ENCODE peak calls at places on chromosomes 2 and 18, in four cellular contexts. One of them, this sample, is unnamed.

GRCh38 chr2:224417361-224417729 is 15.4 kb upstream of the FAM124B start:
- DNase-seq in K562: no peak
- DNase-seq in HepG2: peak; percentile 15
- DNase-seq in HCT116: no peak
- DNase-seq in this sample: no peak

GRCh38 chr2:39216495-39217191 is 27.1 kb downstream of the CDKL4 start:
- DNase-seq in K562: no peak
- DNase-seq in HepG2: peak; percentile 78
- DNase-seq in HCT116: no peak
- DNase-seq in this sample: no peak

GRCh38 chr2:102661846-102662245 is 42.5 kb downstream of the SLC9A2 start:
- DNase-seq in K562: no peak
- DNase-seq in HepG2: no peak
- DNase-seq in HCT116: no peak
- DNase-seq in this sample: no peak

GRCh38 chr2:37631698-37632097 is 39.7 kb downstream of the CDC42EP3 start:
- DNase-seq in K562: no peak
- DNase-seq in HepG2: no peak
- DNase-seq in HCT116: no peak
- DNase-seq in this sample: no peak

GRCh38 chr18:79069792-79070151 is 578 bp downstream of the ATP9B start:
- DNase-seq in K562: no peak
- DNase-seq in HepG2: no peak
- DNase-seq in HCT116: no peak
- DNase-seq in this sample: no peak

GRCh38 chr2:222920657-222921186 is 59.9 kb downstream of the ACSL3 start:
- DNase-seq in K562: no peak
- DNase-seq in HepG2: no peak
- DNase-seq in HCT116: no peak
- DNase-seq in this sample: no peak

GRCh38 chr2:204681412-204681811 is 136.1 kb downstream of the PARD3B start:
- DNase-seq in K562: no peak
- DNase-seq in HepG2: no peak
- DNase-seq in HCT116: no peak
- DNase-seq in this sample: no peak

GRCh38 chr2:134120718-134121630 is 132.9 kb upstream of the MGAT5 start:
- DNase-seq in K562: peak; percentile 55
- DNase-seq in HepG2: no peak
- DNase-seq in HCT116: no peak
- DNase-seq in this sample: no peak

GRCh38 chr2:54954158-54954557 is 96.1 kb downstream of the RTN4 start:
- DNase-seq in K562: no peak
- DNase-seq in HepG2: no peak
- DNase-seq in HCT116: no peak
- DNase-seq in this sample: no peak

GRCh38 chr2:44686561-44686960 is 254.9 kb upstream of the SIX3 start:
- DNase-seq in K562: no peak
- DNase-seq in HepG2: no peak
- DNase-seq in HCT116: peak; percentile 3
- DNase-seq in this sample: no peak

GRCh38 chr2:8624855-8625398 is 56.9 kb upstream of the ID2 start:
- DNase-seq in K562: no peak
- DNase-seq in HepG2: peak; percentile 82
- DNase-seq in HCT116: no peak
- DNase-seq in this sample: no peak

GRCh38 chr2:238370482-238371372 is 50.4 kb downstream of the TRAF3IP1 start:
- DNase-seq in K562: peak; percentile 78
- DNase-seq in HepG2: peak; percentile 76
- DNase-seq in HCT116: peak; percentile 36
- DNase-seq in this sample: peak; percentile 56

GRCh38 chr2:168431301-168432024 is 24.6 kb upstream of the CERS6 start:
- DNase-seq in K562: no peak
- DNase-seq in HepG2: no peak
- DNase-seq in HCT116: no peak
- DNase-seq in this sample: no peak

GRCh38 chr2:168432100-168432499 is 24.0 kb upstream of the CERS6 start:
- DNase-seq in K562: no peak
- DNase-seq in HepG2: no peak
- DNase-seq in HCT116: no peak
- DNase-seq in this sample: no peak

GRCh38 chr2:168430431-168430830 is 25.6 kb upstream of the CERS6 start:
- DNase-seq in K562: no peak
- DNase-seq in HepG2: no peak
- DNase-seq in HCT116: no peak
- DNase-seq in this sample: no peak

GRCh38 chr2:168434164-168434563 is 21.9 kb upstream of the CERS6 start:
- DNase-seq in K562: peak; percentile 63
- DNase-seq in HepG2: no peak
- DNase-seq in HCT116: no peak
- DNase-seq in this sample: no peak

GRCh38 chr2:168432565-168433186 is 23.4 kb upstream of the CERS6 start:
- DNase-seq in K562: no peak
- DNase-seq in HepG2: no peak
- DNase-seq in HCT116: no peak
- DNase-seq in this sample: no peak
- TF ChIP-seq TCF7L2 in K562: no peak
- TF ChIP-seq TCF7L2 in HepG2: no peak
- TF ChIP-seq TCF7L2 in HCT116: no peak
- TF ChIP-seq TCF7L2 in this sample: no peak

GRCh38 chr2:205683179-205683978 is 1.1 kb downstream of the NRP2 start:
- DNase-seq in K562: no peak
- DNase-seq in HepG2: no peak
- DNase-seq in HCT116: no peak
- DNase-seq in this sample: no peak
- TF ChIP-seq TCF7L2 in K562: no peak
- TF ChIP-seq TCF7L2 in HepG2: no peak
- TF ChIP-seq TCF7L2 in HCT116: no peak
- TF ChIP-seq TCF7L2 in this sample: no peak

GRCh38 chr2:58046585-58047372 is at the start of gene VRK2:
- DNase-seq in K562: peak; percentile 94
- DNase-seq in HepG2: peak; percentile 91
- DNase-seq in HCT116: peak; percentile 90
- DNase-seq in this sample: peak; percentile 69
- TF ChIP-seq TCF7L2 in K562: no peak
- TF ChIP-seq TCF7L2 in HepG2: no peak
- TF ChIP-seq TCF7L2 in HCT116: peak; percentile 85
- TF ChIP-seq TCF7L2 in this sample: peak; percentile 48

GRCh38 chr2:26977012-26977411 is 6.6 kb downstream of the MAPRE3 start:
- DNase-seq in K562: no peak
- DNase-seq in HepG2: no peak
- DNase-seq in HCT116: no peak
- DNase-seq in this sample: no peak

GRCh38 chr2:26980971-26981370 is 10.5 kb downstream of the MAPRE3 start:
- DNase-seq in K562: no peak
- DNase-seq in HepG2: no peak
- DNase-seq in HCT116: no peak
- DNase-seq in this sample: no peak

GRCh38 chr2:26978061-26978596 is 7.7 kb downstream of the MAPRE3 start:
- DNase-seq in K562: peak; percentile 87
- DNase-seq in HepG2: no peak
- DNase-seq in HCT116: no peak
- DNase-seq in this sample: no peak

GRCh38 chr2:26982102-26982742 is 11.8 kb downstream of the MAPRE3 start:
- DNase-seq in K562: peak; percentile 78
- DNase-seq in HepG2: peak; percentile 78
- DNase-seq in HCT116: peak; percentile 36
- DNase-seq in this sample: no peak

GRCh38 chr2:26979761-26980160 is 9.3 kb downstream of the MAPRE3 start:
- DNase-seq in K562: no peak
- DNase-seq in HepG2: no peak
- DNase-seq in HCT116: no peak
- DNase-seq in this sample: no peak
- TF ChIP-seq TCF7L2 in K562: no peak
- TF ChIP-seq TCF7L2 in HepG2: no peak
- TF ChIP-seq TCF7L2 in HCT116: no peak
- TF ChIP-seq TCF7L2 in this sample: no peak

DNA sequence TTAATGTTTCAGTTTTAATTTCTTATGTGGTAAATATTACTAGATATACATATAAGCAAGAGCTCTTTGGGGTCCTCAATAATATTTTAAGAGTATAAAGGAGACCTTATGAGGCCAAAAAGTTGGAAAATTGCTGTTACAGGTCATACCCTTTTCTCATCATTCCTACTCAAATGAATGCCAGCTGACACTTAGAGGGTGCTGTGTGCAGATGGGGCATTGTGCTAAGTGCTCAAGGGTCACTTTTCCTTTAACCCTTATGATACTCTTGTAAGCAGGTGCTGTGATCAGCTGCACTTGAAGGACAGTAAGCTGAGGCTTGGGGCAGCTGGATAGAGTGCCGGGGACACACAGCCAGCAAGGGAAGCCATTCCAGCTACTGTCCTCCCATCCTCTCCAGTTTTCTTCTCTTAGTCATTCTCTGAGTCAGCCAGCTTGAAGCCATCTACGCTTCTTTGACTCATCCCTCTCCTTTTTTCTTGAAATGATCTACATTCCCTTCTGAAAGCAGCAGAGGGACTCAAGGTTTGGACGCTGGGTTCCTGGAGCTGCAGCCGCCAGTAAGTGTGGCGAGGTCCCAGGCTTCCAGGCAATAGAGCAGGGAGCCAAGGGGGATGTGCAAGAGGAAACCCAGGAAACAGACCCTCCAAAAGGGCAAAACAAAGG is 42.0 kb upstream of the CREB1 start:
- DNase-seq in K562: no peak
- DNase-seq in HepG2: no peak
- DNase-seq in HCT116: peak; percentile 32
- DNase-seq in this sample: no peak
- TF ChIP-seq TCF7L2 in K562: no peak
- TF ChIP-seq TCF7L2 in HepG2: no peak
- TF ChIP-seq TCF7L2 in HCT116: no peak
- TF ChIP-seq TCF7L2 in this sample: no peak

GRCh38 chr2:36059684-36060083 is 295.9 kb upstream of the CRIM1 start:
- DNase-seq in K562: no peak
- DNase-seq in HepG2: no peak
- DNase-seq in HCT116: no peak
- DNase-seq in this sample: no peak
- TF ChIP-seq TCF7L2 in K562: no peak
- TF ChIP-seq TCF7L2 in HepG2: no peak
- TF ChIP-seq TCF7L2 in HCT116: no peak
- TF ChIP-seq TCF7L2 in this sample: no peak

DNA sequence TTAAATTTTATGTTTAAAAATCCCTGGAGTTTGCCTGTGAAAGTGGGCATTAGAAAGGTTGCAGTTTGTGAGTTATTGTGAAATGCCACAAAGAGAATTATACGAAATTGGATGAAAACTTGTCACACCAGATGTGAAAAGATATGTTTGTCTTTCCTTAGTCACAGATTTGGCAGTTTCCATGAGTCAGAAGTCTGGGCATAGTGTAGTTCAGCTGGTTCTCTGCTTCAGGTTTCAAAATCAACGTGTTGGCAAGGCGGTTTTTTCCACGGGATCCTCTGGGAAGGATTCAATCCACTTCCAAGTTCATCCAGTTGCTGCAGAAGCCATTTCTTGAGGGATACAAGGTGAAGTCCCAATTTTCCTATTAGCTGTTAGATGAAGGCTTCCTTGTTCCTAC is 658.0 kb upstream of the CDH2 start:
- DNase-seq in K562: no peak
- DNase-seq in HepG2: no peak
- DNase-seq in HCT116: no peak
- DNase-seq in this sample: peak; percentile 43
- TF ChIP-seq TCF7L2 in K562: no peak
- TF ChIP-seq TCF7L2 in HepG2: no peak
- TF ChIP-seq TCF7L2 in HCT116: no peak
- TF ChIP-seq TCF7L2 in this sample: no peak

GRCh38 chr18:35267161-35267651 is 22.8 kb downstream of the ZSCAN30 start:
- DNase-seq in K562: no peak
- DNase-seq in HepG2: no peak
- DNase-seq in HCT116: no peak
- DNase-seq in this sample: no peak
- TF ChIP-seq TCF7L2 in K562: no peak
- TF ChIP-seq TCF7L2 in HepG2: no peak
- TF ChIP-seq TCF7L2 in HCT116: no peak
- TF ChIP-seq TCF7L2 in this sample: no peak

GRCh38 chr2:10541081-10541480 is 93.0 kb upstream of the ODC1 start:
- DNase-seq in K562: no peak
- DNase-seq in HepG2: no peak
- DNase-seq in HCT116: no peak
- DNase-seq in this sample: no peak
- TF ChIP-seq TCF7L2 in K562: no peak
- TF ChIP-seq TCF7L2 in HepG2: no peak
- TF ChIP-seq TCF7L2 in HCT116: no peak
- TF ChIP-seq TCF7L2 in this sample: no peak